ENCODE peak calls at places on chromosomes 7 and 10, in five cellular contexts. H is GM04504, F is cardiac muscle cell, Y is nephron progenitor cell, J is SHP77. N is an unnamed sample.

GRCh38 chr10:26213157-26213780 is 3.3 kb upstream of the GAD2 start:
- DNase-seq in H (no peak), J (no peak), Y (no peak), F (no peak), N (no peak)

GRCh38 chr10:61487506-61487905 is 34.3 kb upstream of the TMEM26 start:
- DNase-seq in F (peak), Y (no peak), J (no peak), H (peak), N (no peak)

GRCh38 chr10:4270116-4270515 is 485.1 kb upstream of the KLF6 start:
- DNase-seq in J (no peak), H (peak), Y (no peak), F (peak), N (no peak)

GRCh38 chr7:112132123-112132694 is 74.0 kb downstream of the DOCK4 start:
- DNase-seq in H (no peak), F (no peak), Y (no peak), J (no peak), N (no peak)

GRCh38 chr10:125711110-125711750 is 8.3 kb upstream of the EDRF1 start:
- DNase-seq in J (no peak), Y (no peak), H (no peak), F (no peak), N (no peak)

GRCh38 chr7:106448992-106449859 is 164.4 kb upstream of the NAMPT start:
- DNase-seq in J (no peak), Y (no peak), H (no peak), F (no peak), N (no peak)

GRCh38 chr10:89237849-89238248 is 13.7 kb downstream of the LIPA start:
- DNase-seq in H (no peak), F (no peak), Y (no peak), J (no peak), N (no peak)

GRCh38 chr7:38199782-38200181 is 21.7 kb downstream of the STARD3NL start:
- DNase-seq in F (no peak), Y (no peak), H (no peak), J (no peak), N (no peak)

GRCh38 chr10:76150139-76150885 is 718.9 kb downstream of the LRMDA start:
- DNase-seq in Y (peak), F (peak), H (no peak), J (peak), N (no peak)

GRCh38 chr10:58555170-58555929 is 42.7 kb downstream of the BICC1 start:
- DNase-seq in J (no peak), Y (no peak), H (no peak), F (no peak), N (no peak)

GRCh38 chr10:132904814-132905649 is 37.3 kb downstream of the CFAP46 start:
- DNase-seq in J (no peak), F (no peak), Y (no peak), H (no peak), N (no peak)

GRCh38 chr7:158394936-158395335 is 192.7 kb downstream of the PTPRN2 start:
- DNase-seq in J (peak), Y (peak), F (no peak), H (no peak), N (no peak)

GRCh38 chr7:54996391-54996790 is 22.4 kb upstream of the EGFR start:
- DNase-seq in J (no peak), F (no peak), H (no peak), Y (no peak), N (no peak)

GRCh38 chr7:51545131-51545530 is 228.5 kb upstream of the COBL start:
- DNase-seq in J (no peak), Y (no peak), F (no peak), H (no peak), N (no peak)

GRCh38 chr10:86188326-86188725 is 178.3 kb downstream of the GRID1 start:
- DNase-seq in Y (no peak), F (no peak), H (no peak), J (no peak), N (peak)

GRCh38 chr10:3889961-3890522 is 105.0 kb upstream of the KLF6 start:
- DNase-seq in Y (no peak), F (peak), H (no peak), J (no peak), N (no peak)

GRCh38 chr7:27046854-27047549 is 48.8 kb downstream of the HOXA1 start:
- DNase-seq in Y (no peak), H (no peak), J (no peak), F (peak), N (no peak)

GRCh38 chr7:140446467-140446866 is 32.8 kb downstream of the MKRN1 start:
- DNase-seq in J (no peak), F (no peak), H (no peak), Y (no peak), N (no peak)

GRCh38 chr7:131302876-131303707 is 24.6 kb upstream of the MKLN1 start:
- DNase-seq in F (peak), Y (no peak), J (peak), H (no peak), N (no peak)

GRCh38 chr10:71582019-71582418 is 137.6 kb downstream of the C10orf105 start:
- DNase-seq in F (peak), Y (peak), J (no peak), H (no peak), N (no peak)

GRCh38 chr7:42017356-42017986 is 219.5 kb downstream of the GLI3 start:
- DNase-seq in Y (no peak), H (no peak), J (no peak), F (no peak), N (no peak)

GRCh38 chr7:22660732-22661131 is 66.3 kb upstream of the IL6 start:
- DNase-seq in Y (no peak), J (no peak), H (no peak), F (no peak), N (no peak)

N was measured in amygdala.